ENCODE peak calls at places on chromosomes 7 and 10, in five cellular contexts. W is ovary, R is hepatocyte, Y is Caco-2, O is left lung. I is an unnamed sample. For H3K4me1 and H3K27me3, the result is how much of the 10 kb centered on the place peaks cover.

GRCh38 chr7:81210092-81211064 is 291.5 kb upstream of the SEMA3C start:
- DNase-seq in W (no peak), R (no peak), Y (no peak), O (no peak), I (no peak)

GRCh38 chr10:48604408-48605263 is at the start of gene ARHGAP22:
- DNase-seq in W (peak), R (peak), Y (peak), O (peak), I (no peak)

GRCh38 chr7:102456327-102456726 is 8.3 kb downstream of the ALKBH4 start:
- DNase-seq in W (no peak), R (no peak), Y (no peak), O (no peak), I (no peak)

GRCh38 chr7:43750016-43750887 is 8.2 kb upstream of the BLVRA start:
- DNase-seq in W (no peak), R (no peak), Y (no peak), O (no peak), I (no peak)

GRCh38 chr10:60646966-60647796 is 131.1 kb upstream of the CDK1 start:
- DNase-seq in W (no peak), R (peak), Y (peak), O (no peak), I (peak)

GRCh38 chr10:83476211-83476610 is 663.1 kb upstream of the GHITM start:
- DNase-seq in W (no peak), R (no peak), Y (no peak), O (no peak), I (no peak)

GRCh38 chr7:30730097-30730496 is 21.8 kb upstream of the INMT start:
- DNase-seq in W (no peak), R (no peak), Y (no peak), O (no peak), I (no peak)

GRCh38 chr10:76543655-76544054 is 1094.0 kb downstream of the KCNMA1 start:
- DNase-seq in W (no peak), R (no peak), Y (no peak), O (no peak), I (no peak)

GRCh38 chr7:137801003-137801402 is 45.8 kb downstream of the DGKI start:
- DNase-seq in W (no peak), R (no peak), Y (no peak), O (no peak), I (no peak)

GRCh38 chr7:155570171-155570958 is 24.0 kb upstream of the CNPY1 start:
- DNase-seq in W (no peak), R (no peak), Y (no peak), O (no peak), I (no peak)
- H3K4me1 ChIP-seq in W (under half), R (under half), Y (under half), O (under half), I (under half)

DNA sequence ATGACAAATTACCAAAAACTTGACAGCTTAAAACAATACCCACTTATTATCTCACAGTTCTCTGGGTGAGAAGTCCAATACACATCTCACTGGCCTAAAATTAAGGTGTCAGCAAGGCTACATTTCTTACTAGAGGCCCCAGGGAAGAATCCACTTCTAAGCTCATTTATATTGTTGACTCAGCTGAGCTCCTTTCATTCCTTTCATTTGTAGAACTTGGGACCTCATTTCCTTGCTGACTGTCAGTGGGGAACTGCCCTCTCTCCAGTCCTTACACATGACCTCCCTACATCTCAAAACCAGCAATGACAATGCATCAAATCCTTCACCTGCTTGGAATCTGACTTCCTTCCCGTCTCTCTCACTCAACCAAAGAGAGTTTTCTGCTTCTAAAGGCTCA is 240.3 kb downstream of the IPMK start:
- DNase-seq in W (no peak), R (no peak), Y (no peak), O (no peak), I (no peak)
- H3K27me3 ChIP-seq in W (under half), R (under half), Y (under half), O (under half), I (under half)

GRCh38 chr7:124390301-124390700 is 357.4 kb upstream of the TMEM229A start:
- DNase-seq in W (no peak), R (no peak), Y (no peak), O (no peak), I (no peak)
- H3K4me1 ChIP-seq in W (under half), R (under half), Y (under half), O (under half), I (under half)

DNA sequence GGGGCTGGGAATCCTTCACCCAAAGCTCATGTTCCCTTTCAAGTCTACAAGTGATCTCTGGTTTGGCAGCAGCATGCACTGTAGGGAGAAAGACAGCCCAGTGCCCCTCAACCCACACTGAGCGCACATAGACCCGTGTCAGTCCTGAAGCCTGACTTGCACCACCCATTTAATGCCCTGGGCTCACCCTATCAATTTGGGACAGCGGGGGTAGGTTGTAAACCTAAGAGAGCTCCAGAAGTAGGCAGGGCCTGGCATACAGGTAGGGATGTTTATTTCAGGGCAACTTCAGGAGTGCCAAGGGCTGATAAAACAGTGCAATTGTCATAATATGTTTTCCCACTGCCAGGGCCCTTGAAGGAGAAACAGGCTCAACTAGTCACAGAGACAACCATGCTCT is 3.5 kb upstream of the ATP6V0E2 start:
- DNase-seq in W (no peak), R (no peak), Y (no peak), O (no peak), I (no peak)
- H3K27me3 ChIP-seq in W (under half), R (under half), Y (under half), O (under half), I (under half)

I was measured in HAP-1.